ENCODE peak calls at places on chromosomes 13 and 19, in six cellular contexts. One of them, this sample, is unnamed.

GRCh38 chr13:27283906-27284523 is 13.4 kb downstream of the RASL11A start:
- DNase-seq in AG20443: peak
- DNase-seq in stimulated activated naive B cell treated with anti-CD40 and anti-IgM and Interleukin-4, amounts not matched to agents 10 μg/mL and 1 μg/mL and 100 μg/mL, for 72 hours: no peak
- DNase-seq in endothelial cell: no peak
- DNase-seq in stimulated activated CD8-positive, alpha-beta memory T cell treated with anti-CD3 and anti-CD28 coated beads, Interleukin-15, amount 100 ng/mL, for 1 hour: no peak
- DNase-seq in HFFc6: peak
- DNase-seq in this sample: no peak

GRCh38 chr13:36163809-36164308 is 32.7 kb upstream of the DCLK1 start:
- DNase-seq in HFFc6: peak
- DNase-seq in AG20443: no peak
- DNase-seq in stimulated activated naive B cell treated with anti-CD40 and anti-IgM and Interleukin-4, amounts not matched to agents 10 μg/mL and 1 μg/mL and 100 μg/mL, for 72 hours: no peak
- DNase-seq in stimulated activated CD8-positive, alpha-beta memory T cell treated with anti-CD3 and anti-CD28 coated beads, Interleukin-15, amount 100 ng/mL, for 1 hour: no peak
- DNase-seq in endothelial cell: no peak
- DNase-seq in this sample: no peak

GRCh38 chr19:11657307-11657706 is 60.0 kb downstream of the ZNF627 start:
- DNase-seq in endothelial cell: no peak
- DNase-seq in AG20443: no peak
- DNase-seq in stimulated activated naive B cell treated with anti-CD40 and anti-IgM and Interleukin-4, amounts not matched to agents 10 μg/mL and 1 μg/mL and 100 μg/mL, for 72 hours: no peak
- DNase-seq in HFFc6: no peak
- DNase-seq in stimulated activated CD8-positive, alpha-beta memory T cell treated with anti-CD3 and anti-CD28 coated beads, Interleukin-15, amount 100 ng/mL, for 1 hour: no peak
- DNase-seq in this sample: no peak

GRCh38 chr13:109576331-109576813 is 210.0 kb downstream of the IRS2 start:
- DNase-seq in stimulated activated naive B cell treated with anti-CD40 and anti-IgM and Interleukin-4, amounts not matched to agents 10 μg/mL and 1 μg/mL and 100 μg/mL, for 72 hours: no peak
- DNase-seq in stimulated activated CD8-positive, alpha-beta memory T cell treated with anti-CD3 and anti-CD28 coated beads, Interleukin-15, amount 100 ng/mL, for 1 hour: no peak
- DNase-seq in endothelial cell: no peak
- DNase-seq in HFFc6: no peak
- DNase-seq in AG20443: no peak
- DNase-seq in this sample: no peak

GRCh38 chr19:10419646-10420443 is 493 bp upstream of the PDE4A start:
- DNase-seq in endothelial cell: peak
- DNase-seq in stimulated activated naive B cell treated with anti-CD40 and anti-IgM and Interleukin-4, amounts not matched to agents 10 μg/mL and 1 μg/mL and 100 μg/mL, for 72 hours: peak
- DNase-seq in AG20443: peak
- DNase-seq in HFFc6: peak
- DNase-seq in stimulated activated CD8-positive, alpha-beta memory T cell treated with anti-CD3 and anti-CD28 coated beads, Interleukin-15, amount 100 ng/mL, for 1 hour: no peak
- DNase-seq in this sample: no peak

GRCh38 chr13:39942901-39943273 is 287.4 kb downstream of the COG6 start:
- DNase-seq in endothelial cell: peak
- DNase-seq in stimulated activated CD8-positive, alpha-beta memory T cell treated with anti-CD3 and anti-CD28 coated beads, Interleukin-15, amount 100 ng/mL, for 1 hour: peak
- DNase-seq in AG20443: peak
- DNase-seq in stimulated activated naive B cell treated with anti-CD40 and anti-IgM and Interleukin-4, amounts not matched to agents 10 μg/mL and 1 μg/mL and 100 μg/mL, for 72 hours: peak
- DNase-seq in HFFc6: peak
- DNase-seq in this sample: peak

GRCh38 chr19:48400018-48400742 is 6.7 kb downstream of the GRIN2D start:
- DNase-seq in HFFc6: peak
- DNase-seq in AG20443: peak
- DNase-seq in endothelial cell: peak
- DNase-seq in stimulated activated naive B cell treated with anti-CD40 and anti-IgM and Interleukin-4, amounts not matched to agents 10 μg/mL and 1 μg/mL and 100 μg/mL, for 72 hours: no peak
- DNase-seq in stimulated activated CD8-positive, alpha-beta memory T cell treated with anti-CD3 and anti-CD28 coated beads, Interleukin-15, amount 100 ng/mL, for 1 hour: no peak
- DNase-seq in this sample: no peak

GRCh38 chr19:4547303-4548237 is 7.7 kb upstream of the LRG1 start:
- DNase-seq in stimulated activated naive B cell treated with anti-CD40 and anti-IgM and Interleukin-4, amounts not matched to agents 10 μg/mL and 1 μg/mL and 100 μg/mL, for 72 hours: no peak
- DNase-seq in stimulated activated CD8-positive, alpha-beta memory T cell treated with anti-CD3 and anti-CD28 coated beads, Interleukin-15, amount 100 ng/mL, for 1 hour: no peak
- DNase-seq in endothelial cell: no peak
- DNase-seq in AG20443: no peak
- DNase-seq in HFFc6: no peak
- DNase-seq in this sample: no peak

GRCh38 chr19:52734340-52734892 is 428 bp downstream of the ZNF611 start:
- DNase-seq in AG20443: peak
- DNase-seq in HFFc6: no peak
- DNase-seq in stimulated activated naive B cell treated with anti-CD40 and anti-IgM and Interleukin-4, amounts not matched to agents 10 μg/mL and 1 μg/mL and 100 μg/mL, for 72 hours: no peak
- DNase-seq in stimulated activated CD8-positive, alpha-beta memory T cell treated with anti-CD3 and anti-CD28 coated beads, Interleukin-15, amount 100 ng/mL, for 1 hour: no peak
- DNase-seq in endothelial cell: peak
- DNase-seq in this sample: no peak

GRCh38 chr19:55441692-55442321 is 1.3 kb downstream of the SHISA7 start:
- DNase-seq in endothelial cell: no peak
- DNase-seq in AG20443: no peak
- DNase-seq in stimulated activated naive B cell treated with anti-CD40 and anti-IgM and Interleukin-4, amounts not matched to agents 10 μg/mL and 1 μg/mL and 100 μg/mL, for 72 hours: no peak
- DNase-seq in HFFc6: no peak
- DNase-seq in stimulated activated CD8-positive, alpha-beta memory T cell treated with anti-CD3 and anti-CD28 coated beads, Interleukin-15, amount 100 ng/mL, for 1 hour: no peak
- DNase-seq in this sample: no peak

GRCh38 chr13:22880756-22881701 is 299.8 kb upstream of the SGCG start:
- DNase-seq in stimulated activated CD8-positive, alpha-beta memory T cell treated with anti-CD3 and anti-CD28 coated beads, Interleukin-15, amount 100 ng/mL, for 1 hour: no peak
- DNase-seq in HFFc6: no peak
- DNase-seq in endothelial cell: no peak
- DNase-seq in AG20443: no peak
- DNase-seq in stimulated activated naive B cell treated with anti-CD40 and anti-IgM and Interleukin-4, amounts not matched to agents 10 μg/mL and 1 μg/mL and 100 μg/mL, for 72 hours: no peak
- DNase-seq in this sample: no peak

GRCh38 chr19:51807111-51807701 is 12.2 kb downstream of the FPR3 start:
- DNase-seq in AG20443: no peak
- DNase-seq in HFFc6: peak
- DNase-seq in endothelial cell: no peak
- DNase-seq in stimulated activated CD8-positive, alpha-beta memory T cell treated with anti-CD3 and anti-CD28 coated beads, Interleukin-15, amount 100 ng/mL, for 1 hour: no peak
- DNase-seq in stimulated activated naive B cell treated with anti-CD40 and anti-IgM and Interleukin-4, amounts not matched to agents 10 μg/mL and 1 μg/mL and 100 μg/mL, for 72 hours: no peak
- DNase-seq in this sample: peak

GRCh38 chr19:4482721-4483120 is 10.6 kb downstream of the HDGFL2 start:
- DNase-seq in AG20443: no peak
- DNase-seq in stimulated activated naive B cell treated with anti-CD40 and anti-IgM and Interleukin-4, amounts not matched to agents 10 μg/mL and 1 μg/mL and 100 μg/mL, for 72 hours: no peak
- DNase-seq in HFFc6: no peak
- DNase-seq in endothelial cell: no peak
- DNase-seq in stimulated activated CD8-positive, alpha-beta memory T cell treated with anti-CD3 and anti-CD28 coated beads, Interleukin-15, amount 100 ng/mL, for 1 hour: no peak
- DNase-seq in this sample: no peak

GRCh38 chr19:51338563-51339312 is 3.2 kb downstream of the VSIG10L start:
- DNase-seq in endothelial cell: peak
- DNase-seq in stimulated activated naive B cell treated with anti-CD40 and anti-IgM and Interleukin-4, amounts not matched to agents 10 μg/mL and 1 μg/mL and 100 μg/mL, for 72 hours: peak
- DNase-seq in stimulated activated CD8-positive, alpha-beta memory T cell treated with anti-CD3 and anti-CD28 coated beads, Interleukin-15, amount 100 ng/mL, for 1 hour: peak
- DNase-seq in HFFc6: peak
- DNase-seq in AG20443: peak
- DNase-seq in this sample: peak

GRCh38 chr19:35228177-35228930 is at the start of gene FAM187B:
- DNase-seq in stimulated activated naive B cell treated with anti-CD40 and anti-IgM and Interleukin-4, amounts not matched to agents 10 μg/mL and 1 μg/mL and 100 μg/mL, for 72 hours: no peak
- DNase-seq in AG20443: no peak
- DNase-seq in endothelial cell: no peak
- DNase-seq in stimulated activated CD8-positive, alpha-beta memory T cell treated with anti-CD3 and anti-CD28 coated beads, Interleukin-15, amount 100 ng/mL, for 1 hour: no peak
- DNase-seq in HFFc6: no peak
- DNase-seq in this sample: no peak

GRCh38 chr19:3977242-3978143 is 6.6 kb upstream of the DAPK3 start:
- DNase-seq in endothelial cell: no peak
- DNase-seq in stimulated activated CD8-positive, alpha-beta memory T cell treated with anti-CD3 and anti-CD28 coated beads, Interleukin-15, amount 100 ng/mL, for 1 hour: no peak
- DNase-seq in AG20443: no peak
- DNase-seq in stimulated activated naive B cell treated with anti-CD40 and anti-IgM and Interleukin-4, amounts not matched to agents 10 μg/mL and 1 μg/mL and 100 μg/mL, for 72 hours: no peak
- DNase-seq in HFFc6: no peak
- DNase-seq in this sample: no peak

GRCh38 chr19:28324275-28325060 is 888.5 kb downstream of the UQCRFS1 start:
- DNase-seq in stimulated activated CD8-positive, alpha-beta memory T cell treated with anti-CD3 and anti-CD28 coated beads, Interleukin-15, amount 100 ng/mL, for 1 hour: no peak
- DNase-seq in HFFc6: no peak
- DNase-seq in AG20443: no peak
- DNase-seq in endothelial cell: no peak
- DNase-seq in stimulated activated naive B cell treated with anti-CD40 and anti-IgM and Interleukin-4, amounts not matched to agents 10 μg/mL and 1 μg/mL and 100 μg/mL, for 72 hours: no peak
- DNase-seq in this sample: no peak

GRCh38 chr19:41421314-41421713 is 5.9 kb downstream of the B3GNT8 start:
- DNase-seq in endothelial cell: no peak
- DNase-seq in stimulated activated CD8-positive, alpha-beta memory T cell treated with anti-CD3 and anti-CD28 coated beads, Interleukin-15, amount 100 ng/mL, for 1 hour: no peak
- DNase-seq in stimulated activated naive B cell treated with anti-CD40 and anti-IgM and Interleukin-4, amounts not matched to agents 10 μg/mL and 1 μg/mL and 100 μg/mL, for 72 hours: no peak
- DNase-seq in HFFc6: no peak
- DNase-seq in AG20443: no peak
- DNase-seq in this sample: no peak